ENCODE peak calls at places on chromosome 4, in nine cellular contexts. C is choroid plexus epithelial cell; O is EL; M is CD4-positive, CD25-positive, alpha-beta regulatory T cell; D is activated gamma-delta T cell treated with anti-CD3 and anti-CD28 coated beads, Interleukin-2, amount 50 U/mL, for 16 hours; E is NCI-H510A; H is stimulated activated CD4-positive, alpha-beta T cell treated with anti-CD3 and anti-CD28 coated beads, Interleukin-12 subunit alpha, Interleukin-12 subunit beta, amount 100 ng/mL, for 4 hours; W is AG04449; T is head of caudate nucleus. Q is an unnamed sample.

GRCh38 chr4:156251373-156252065 is 297.9 kb upstream of the CTSO start:
- DNase-seq in C (no peak), H (no peak), O (peak), T (no peak), M (no peak), E (no peak), D (no peak), W (no peak), Q (no peak)

GRCh38 chr4:2871911-2872310 is 28.3 kb downstream of the ADD1 start:
- DNase-seq in H (no peak), C (no peak), T (no peak), O (no peak), W (no peak), M (no peak), D (no peak), E (no peak), Q (no peak)

GRCh38 chr4:112731715-112732114 is 94.8 kb downstream of the LARP7 start:
- DNase-seq in E (no peak), H (no peak), C (no peak), O (no peak), T (no peak), D (no peak), M (no peak), W (no peak), Q (no peak)

GRCh38 chr4:81499840-81500239 is 28.1 kb upstream of the RASGEF1B start:
- DNase-seq in O (no peak), H (no peak), E (no peak), T (no peak), D (no peak), W (no peak), M (no peak), C (no peak), Q (no peak)

GRCh38 chr4:38056024-38056685 is 96.0 kb downstream of the PTTG2 start:
- DNase-seq in C (no peak), T (no peak), M (no peak), O (no peak), E (no peak), W (no peak), D (no peak), H (no peak), Q (no peak)

GRCh38 chr4:78370625-78371372 is 180.8 kb upstream of the ANXA3 start:
- DNase-seq in M (no peak), C (no peak), E (no peak), T (no peak), H (no peak), W (no peak), O (no peak), D (no peak), Q (no peak)

GRCh38 chr4:113026556-113026955 is 22.9 kb upstream of the ANK2 start:
- DNase-seq in T (no peak), C (peak), E (no peak), D (no peak), W (peak), M (no peak), O (peak), H (no peak), Q (no peak)

GRCh38 chr4:74374561-74375327 is 9.8 kb downstream of the EREG start:
- DNase-seq in M (no peak), W (peak), D (no peak), O (peak), T (no peak), C (peak), E (no peak), H (peak), Q (no peak)

GRCh38 chr4:122762520-122762919 is 30.0 kb downstream of the BBS12 start:
- DNase-seq in W (no peak), T (no peak), O (no peak), D (peak), C (no peak), H (no peak), M (no peak), E (no peak), Q (no peak)

GRCh38 chr4:124810814-124811213 is 98.3 kb upstream of the ANKRD50 start:
- DNase-seq in H (no peak), W (no peak), T (no peak), C (peak), D (no peak), E (no peak), M (no peak), O (no peak), Q (no peak)